ENCODE peak calls at places on chromosomes 2 and 18, in four cellular contexts. F is MCF 10A, J is WTC11, Y is foreskin fibroblast. G is an unnamed sample.

GRCh38 chr2:127721978-127722355 is 20.7 kb downstream of the SFT2D3 start:
- DNase-seq in Y (peak), J (no peak), F (peak), G (no peak)

GRCh38 chr2:197141669-197142068 is 168.9 kb downstream of the ANKRD44 start:
- DNase-seq in F (no peak), J (no peak), Y (no peak), G (no peak)

GRCh38 chr18:79525556-79526467 is 130.1 kb downstream of the NFATC1 start:
- DNase-seq in J (no peak), F (no peak), Y (no peak), G (no peak)

GRCh38 chr2:9897796-9898195 is 53.7 kb upstream of the GRHL1 start:
- DNase-seq in Y (peak), J (no peak), F (no peak), G (no peak)

GRCh38 chr2:142825861-142826260 is 51.6 kb upstream of the KYNU start:
- DNase-seq in F (peak), J (no peak), Y (peak), G (no peak)

GRCh38 chr18:31354990-31355389 is 21.6 kb upstream of the DSG4 start:
- DNase-seq in J (no peak), F (no peak), Y (no peak), G (no peak)

GRCh38 chr18:57441395-57441794 is 6.2 kb downstream of the ONECUT2 start:
- DNase-seq in F (peak), Y (peak), J (peak), G (no peak)

GRCh38 chr2:55038428-55038827 is 11.8 kb downstream of the RTN4 start:
- DNase-seq in Y (no peak), F (no peak), J (no peak), G (no peak)

GRCh38 chr18:44548291-44549221 is 132.1 kb upstream of the SETBP1 start:
- DNase-seq in F (no peak), J (no peak), Y (peak), G (no peak)

GRCh38 chr18:34592961-34593382 is 117.1 kb upstream of the DTNA start:
- DNase-seq in J (peak), Y (peak), F (peak), G (peak)

GRCh38 chr2:206443735-206444527 is 599 bp downstream of the ADAM23 start:
- DNase-seq in F (no peak), Y (peak), J (peak), G (no peak)

GRCh38 chr2:112728384-112729175 is 7.8 kb downstream of the NT5DC4 start:
- DNase-seq in F (no peak), J (no peak), Y (no peak), G (no peak)

GRCh38 chr18:10482985-10483949 is 28.8 kb downstream of the APCDD1 start:
- DNase-seq in J (no peak), F (no peak), Y (no peak), G (no peak)

GRCh38 chr18:8468911-8469310 is 140.3 kb upstream of the RAB12 start:
- DNase-seq in F (no peak), J (no peak), Y (peak), G (no peak)

GRCh38 chr2:62114564-62114963 is 81.4 kb upstream of the B3GNT2 start:
- DNase-seq in Y (no peak), F (no peak), J (no peak), G (no peak)

GRCh38 chr18:36455931-36456330 is 158.4 kb downstream of the FHOD3 start:
- DNase-seq in F (no peak), Y (no peak), J (no peak), G (no peak)

GRCh38 chr18:42784612-42785011 is 330.9 kb downstream of the RIT2 start:
- DNase-seq in F (no peak), J (no peak), Y (no peak), G (no peak)

GRCh38 chr2:179486969-179487752 is 222.5 kb upstream of the SESTD1 start:
- DNase-seq in Y (peak), J (no peak), F (no peak), G (no peak)

GRCh38 chr2:165505514-165505913 is 36.0 kb downstream of the CSRNP3 start:
- DNase-seq in F (no peak), J (no peak), Y (no peak), G (no peak)

GRCh38 chr2:169139145-169139544 is 69.8 kb downstream of the DHRS9 start:
- DNase-seq in J (no peak), F (no peak), Y (no peak), G (no peak)

GRCh38 chr2:212135739-212136138 is 402.9 kb downstream of the ERBB4 start:
- DNase-seq in J (no peak), F (no peak), Y (peak), G (no peak)

GRCh38 chr2:62176771-62177170 is 19.1 kb upstream of the B3GNT2 start:
- DNase-seq in Y (no peak), F (no peak), J (no peak), G (no peak)

GRCh38 chr2:45683292-45683691 is 31.8 kb downstream of the PRKCE start:
- DNase-seq in J (no peak), F (no peak), Y (no peak), G (no peak)

GRCh38 chr18:52402814-52403213 is 62.8 kb downstream of the DCC start:
- DNase-seq in F (no peak), J (no peak), Y (no peak), G (no peak)

GRCh38 chr2:42925742-42926437 is 133.5 kb upstream of the HAAO start:
- DNase-seq in Y (peak), F (no peak), J (no peak), G (no peak)

GRCh38 chr2:72111061-72111460 is 36.6 kb downstream of the CYP26B1 start:
- DNase-seq in Y (no peak), J (no peak), F (no peak), G (no peak)

GRCh38 chr2:70104231-70105111 is 17.2 kb downstream of the PCBP1 start:
- DNase-seq in F (no peak), Y (peak), J (no peak), G (no peak)

GRCh38 chr2:9239616-9240015 is 33.0 kb downstream of the ASAP2 start:
- DNase-seq in Y (no peak), J (no peak), F (no peak), G (no peak)

GRCh38 chr2:104793971-104794370 is 59.9 kb upstream of the POU3F3 start:
- DNase-seq in F (peak), Y (peak), J (no peak), G (no peak)

GRCh38 chr2:33791625-33792024 is 192.5 kb upstream of the FAM98A start:
- DNase-seq in Y (peak), J (no peak), F (peak), G (no peak)

GRCh38 chr18:34352385-34353163 is 127.9 kb upstream of the NOL4 start:
- DNase-seq in F (peak), Y (peak), J (no peak), G (no peak)

GRCh38 chr2:67272195-67272594 is 124.9 kb upstream of the ETAA1 start:
- DNase-seq in Y (peak), J (no peak), F (no peak), G (no peak)

GRCh38 chr2:131105156-131105949 is at the start of gene PLEKHB2:
- DNase-seq in J (peak), Y (peak), F (peak), G (peak)

GRCh38 chr2:29562319-29562718 is 359.1 kb downstream of the ALK start:
- DNase-seq in F (no peak), J (no peak), Y (no peak), G (no peak)

GRCh38 chr2:70705160-70705850 is 62.7 kb downstream of the ADD2 start:
- DNase-seq in F (no peak), Y (no peak), J (no peak), G (no peak)

GRCh38 chr2:8575011-8575750 is 106.7 kb upstream of the ID2 start:
- DNase-seq in F (no peak), Y (no peak), J (no peak), G (peak)

GRCh38 chr2:58740381-58740780 is 499.3 kb upstream of the FANCL start:
- DNase-seq in Y (no peak), J (no peak), F (no peak), G (no peak)

GRCh38 chr2:110679337-110679707 is 1.5 kb upstream of the BUB1 start:
- DNase-seq in Y (peak), F (peak), J (no peak), G (no peak)

GRCh38 chr2:181420259-181421130 is 36.7 kb upstream of the ITGA4 start:
- DNase-seq in Y (no peak), J (no peak), F (no peak), G (no peak)

GRCh38 chr2:181421464-181421863 is 35.7 kb upstream of the ITGA4 start:
- DNase-seq in Y (no peak), F (no peak), J (no peak), G (no peak)

GRCh38 chr2:181421131-181421458 is 36.1 kb upstream of the ITGA4 start:
- DNase-seq in J (no peak), F (no peak), Y (no peak), G (no peak)

DNA sequence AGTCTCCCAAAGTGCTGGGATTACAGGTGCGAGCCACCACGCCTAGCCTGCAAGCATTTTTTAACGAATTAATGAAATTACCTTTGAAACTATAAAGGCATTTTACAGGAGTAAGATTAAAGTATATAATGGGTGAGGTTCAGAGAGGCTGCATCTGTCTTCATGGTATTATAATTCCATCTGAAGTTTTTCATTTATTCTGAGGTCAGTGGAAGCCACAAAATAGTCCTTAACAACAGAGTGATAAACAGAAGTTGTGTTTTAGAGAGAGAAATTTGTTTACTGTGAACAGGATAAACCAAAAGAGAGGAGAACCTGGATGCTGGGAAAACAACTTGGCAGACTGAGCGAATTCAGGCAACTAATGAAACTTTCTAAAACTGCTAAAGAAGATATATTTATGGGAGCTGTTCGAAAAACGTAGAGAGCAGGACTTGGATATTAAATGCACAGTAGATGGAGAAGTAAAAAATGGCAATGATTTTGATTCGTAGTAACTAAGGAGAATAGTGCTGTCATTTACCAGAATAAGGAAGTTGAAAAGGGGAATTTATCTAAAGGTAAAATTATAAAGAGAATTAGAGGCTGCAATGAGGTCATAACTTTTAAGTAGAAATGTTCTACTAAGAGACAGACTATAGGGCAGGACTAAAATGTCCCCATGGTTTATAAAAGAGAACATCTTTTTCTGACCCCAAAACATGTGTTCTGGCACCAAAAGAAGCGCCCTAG is 37.9 kb upstream of the ITGA4 start:
- DNase-seq in F (no peak), Y (no peak), J (no peak), G (no peak)
- TF ChIP-seq CTCF in F (no peak), Y (no peak), J (no peak), G (no peak)

DNA sequence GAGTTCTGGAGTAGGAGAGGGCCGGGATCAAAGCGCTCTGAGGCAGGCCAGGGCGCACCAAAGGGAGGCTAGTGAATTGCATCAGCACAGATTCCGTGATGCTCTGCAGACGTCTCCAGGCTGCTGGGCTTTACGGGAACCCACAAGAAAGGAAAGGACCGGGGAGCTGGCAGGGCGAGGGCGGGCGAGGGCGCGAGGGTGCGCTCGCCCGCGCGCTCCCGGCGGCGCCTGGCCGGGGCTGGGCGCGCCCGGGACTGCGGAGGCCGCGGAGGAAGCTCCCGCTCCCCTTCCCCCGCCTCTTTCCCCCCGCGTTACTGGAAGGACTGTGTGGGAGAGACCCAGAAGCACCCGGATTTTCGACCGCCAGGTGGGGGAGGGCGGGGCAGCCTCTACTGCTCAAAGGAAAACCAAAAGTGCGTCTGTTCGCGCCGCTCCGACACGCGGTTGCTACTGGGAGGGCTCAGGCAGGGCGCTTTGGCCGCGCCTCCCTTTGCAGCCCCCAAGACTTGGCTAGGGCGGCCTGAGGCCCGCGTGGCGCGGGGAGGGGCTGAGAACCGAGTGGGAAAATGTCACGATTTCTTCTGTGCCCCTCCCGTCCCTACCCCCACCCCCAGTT is 2.3 kb upstream of the FOSL2 start:
- DNase-seq in J (peak), Y (peak), F (peak), G (peak)
- TF ChIP-seq CTCF in J (no peak), Y (no peak), F (no peak), G (peak)

GRCh38 chr2:86069091-86069685 is 36.5 kb downstream of the POLR1A start:
- DNase-seq in F (no peak), J (no peak), Y (no peak), G (no peak)
- TF ChIP-seq CTCF in F (no peak), J (no peak), Y (no peak), G (no peak)

GRCh38 chr18:74522635-74523548 is 11.4 kb upstream of the CNDP1 start:
- DNase-seq in Y (no peak), J (no peak), F (no peak), G (no peak)
- TF ChIP-seq CTCF in Y (no peak), J (no peak), F (no peak), G (no peak)

DNA sequence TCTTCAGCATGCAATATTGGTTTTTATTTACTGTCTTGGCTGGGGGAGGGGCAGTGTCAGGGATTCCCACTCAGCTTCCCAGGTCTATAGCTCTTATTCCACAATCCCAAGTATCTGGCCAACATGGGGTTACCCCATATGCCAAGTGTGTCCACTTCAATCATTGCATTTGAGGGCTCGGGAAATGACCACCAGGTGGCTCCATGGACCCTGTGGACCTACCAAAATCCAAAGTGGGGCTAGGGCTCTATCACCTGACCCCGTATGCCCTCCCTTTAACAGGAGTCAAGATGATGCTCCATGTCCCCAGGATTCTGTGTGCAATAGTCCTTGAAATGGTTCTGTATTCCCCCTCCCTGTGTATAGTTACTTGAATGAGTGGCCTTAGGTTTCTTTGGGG is 12.1 kb upstream of the TRAF3IP1 start:
- DNase-seq in Y (no peak), F (peak), J (peak), G (no peak)
- TF ChIP-seq CTCF in Y (peak), F (peak), J (no peak), G (no peak)

DNA sequence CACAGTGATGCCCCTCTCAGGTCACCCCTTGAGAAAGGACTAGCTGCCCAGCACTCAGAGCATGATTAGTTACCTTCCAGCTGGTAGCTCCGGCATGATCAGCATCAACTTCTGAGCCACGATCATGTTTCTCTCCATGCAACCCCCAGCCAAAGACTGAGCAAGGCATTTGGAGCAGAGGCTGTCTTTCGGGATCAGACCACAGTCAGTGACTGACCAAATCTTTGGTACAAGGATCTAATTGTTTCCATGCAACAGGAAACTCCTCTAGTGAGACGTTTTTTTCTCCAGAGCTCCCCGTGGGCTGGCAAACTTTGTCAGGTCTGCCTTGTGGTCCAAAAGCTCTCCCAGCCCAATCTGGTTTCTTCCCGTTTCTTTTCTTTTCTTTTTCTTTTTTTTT is 244.3 kb downstream of the METTL4 start:
- DNase-seq in F (no peak), J (no peak), Y (peak), G (no peak)
- TF ChIP-seq CTCF in F (no peak), J (no peak), Y (no peak), G (no peak)

DNA sequence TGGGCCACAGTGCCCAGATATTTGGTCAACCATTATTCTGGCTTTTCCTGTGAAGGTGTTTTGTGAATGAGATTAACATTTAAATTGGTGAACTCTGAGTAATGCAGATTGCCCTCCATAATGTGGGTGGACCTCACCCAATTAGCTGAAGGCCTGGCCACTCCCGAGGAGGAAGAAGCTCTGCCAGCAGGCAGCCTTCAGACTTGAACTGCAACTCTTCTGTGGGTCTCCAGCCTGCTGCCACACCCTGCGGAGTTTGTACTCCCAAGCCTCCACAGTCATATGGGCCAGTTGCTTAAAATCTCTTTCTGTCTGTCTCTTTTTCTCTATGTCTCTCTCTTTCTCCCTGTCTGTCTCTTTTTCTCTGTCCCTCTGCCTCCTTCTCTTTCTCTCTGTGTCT is 262.7 kb downstream of the MYCN start:
- DNase-seq in Y (no peak), F (no peak), J (no peak), G (no peak)
- TF ChIP-seq CTCF in Y (no peak), F (no peak), J (no peak), G (no peak)

GRCh38 chr2:222055328-222055727 is 243.5 kb downstream of the PAX3 start:
- DNase-seq in Y (no peak), F (no peak), J (no peak), G (no peak)

GRCh38 chr2:222050981-222051380 is 247.8 kb downstream of the PAX3 start:
- DNase-seq in F (no peak), Y (no peak), J (no peak), G (no peak)

GRCh38 chr2:222049946-222050345 is 248.9 kb downstream of the PAX3 start:
- DNase-seq in F (peak), Y (peak), J (no peak), G (no peak)

GRCh38 chr2:222054813-222055212 is 244.0 kb downstream of the PAX3 start:
- DNase-seq in F (no peak), J (no peak), Y (peak), G (no peak)

GRCh38 chr2:222052934-222053367 is 245.8 kb downstream of the PAX3 start:
- DNase-seq in Y (no peak), F (peak), J (peak), G (no peak)
- TF ChIP-seq CTCF in Y (no peak), F (peak), J (peak), G (no peak)

G was measured in omental fat pad.